ENCODE peak calls at places on chromosomes 4 and X, in eight cellular contexts. F, J, O, W, L, H, D and C are unnamed samples. For H3K4me1 and H3K79me2, the result is how much of the 10 kb centered on the place peaks cover.

GRCh38 chr4:23788460-23788859 is 101.4 kb downstream of the PPARGC1A start:
- DNase-seq in F (no peak), J (no peak), O (no peak), W (no peak), L (peak), H (no peak), D (no peak), C (peak)

GRCh38 chr4:168769416-168769815 is 240.6 kb downstream of the CBR4 start:
- DNase-seq in F (no peak), J (no peak), O (no peak), W (peak), L (peak), H (no peak), D (no peak), C (peak)

GRCh38 chr4:657338-658030 is 16.6 kb downstream of the ATP5ME start:
- DNase-seq in F (peak), J (peak), O (peak), W (no peak), L (no peak), H (no peak), D (no peak), C (no peak)

GRCh38 chr4:38007645-38008044 is 47.4 kb downstream of the PTTG2 start:
- DNase-seq in F (no peak), J (no peak), O (no peak), W (no peak), L (no peak), H (no peak), D (no peak), C (no peak)

GRCh38 chrX:117840645-117841044 is 276.0 kb downstream of the KLHL13 start:
- DNase-seq in F (no peak), J (no peak), O (no peak), W (no peak), L (no peak), H (no peak), D (no peak), C (no peak)

GRCh38 chrX:102768984-102769761 is 48.6 kb downstream of the GPRASP3 start:
- DNase-seq in F (peak), J (peak), O (peak), W (peak), L (peak), H (peak), D (peak), C (peak)

GRCh38 chr4:1209821-1210220 is 37.4 kb upstream of the SPON2 start:
- DNase-seq in F (no peak), J (peak), O (no peak), W (no peak), L (peak), H (no peak), D (no peak), C (peak)

GRCh38 chr4:140149851-140150635 is 3.9 kb downstream of the MAML3 start:
- DNase-seq in F (peak), J (peak), O (peak), W (peak), L (peak), H (peak), D (peak), C (peak)

GRCh38 chr4:152256996-152257395 is 278.9 kb downstream of the FBXW7 start:
- DNase-seq in F (no peak), J (no peak), O (no peak), W (no peak), L (no peak), H (no peak), D (no peak), C (no peak)

GRCh38 chrX:131366387-131366786 is 77.3 kb upstream of the IGSF1 start:
- DNase-seq in F (no peak), J (peak), O (no peak), W (no peak), L (peak), H (peak), D (no peak), C (no peak)

GRCh38 chr4:107153228-107153627 is 117.1 kb upstream of the DKK2 start:
- DNase-seq in F (peak), J (peak), O (peak), W (no peak), L (peak), H (peak), D (no peak), C (no peak)

GRCh38 chr4:51842167-51842553 is 793 bp upstream of the DCUN1D4 start:
- DNase-seq in F (peak), J (no peak), O (no peak), W (no peak), L (peak), H (no peak), D (no peak), C (no peak)

GRCh38 chrX:2320580-2321327 is 180.0 kb downstream of the DHRSX start:
- DNase-seq in F (no peak), J (no peak), O (no peak), W (no peak), L (peak), H (no peak), D (no peak), C (peak)

GRCh38 chr4:87051121-87051713 is 116.4 kb downstream of the AFF1 start:
- DNase-seq in F (no peak), J (no peak), O (no peak), W (no peak), L (no peak), H (no peak), D (no peak), C (peak)

GRCh38 chr4:88661724-88662123 is 35.9 kb downstream of the NAP1L5 start:
- DNase-seq in F (no peak), J (no peak), O (no peak), W (peak), L (peak), H (no peak), D (no peak), C (peak)

DNA sequence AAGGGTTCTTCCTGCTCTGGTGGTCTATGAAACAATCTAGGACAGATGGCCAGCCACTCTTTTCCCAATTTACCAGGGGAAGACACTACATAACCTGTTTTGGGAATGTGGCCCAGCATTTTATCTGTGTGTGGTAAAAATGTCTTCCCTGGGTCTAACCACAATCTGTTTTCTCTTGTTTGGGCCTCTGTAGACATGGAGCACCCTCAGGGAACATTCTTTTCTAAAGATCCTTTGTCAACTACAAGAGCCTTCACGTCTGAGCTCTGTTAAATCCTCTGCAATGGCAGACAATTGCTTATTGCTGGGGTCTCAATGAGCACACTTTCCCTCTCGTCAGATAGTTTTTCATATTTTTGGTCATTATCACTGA is 35.5 kb downstream of the PLAC1 start:
- DNase-seq in F (no peak), J (no peak), O (no peak), W (peak), L (no peak), H (no peak), D (no peak), C (no peak)
- H3K4me1 ChIP-seq in F (under half), J (under half), O (under half), W (under half), L (under half), H (under half), D (under half), C (under half)

DNA sequence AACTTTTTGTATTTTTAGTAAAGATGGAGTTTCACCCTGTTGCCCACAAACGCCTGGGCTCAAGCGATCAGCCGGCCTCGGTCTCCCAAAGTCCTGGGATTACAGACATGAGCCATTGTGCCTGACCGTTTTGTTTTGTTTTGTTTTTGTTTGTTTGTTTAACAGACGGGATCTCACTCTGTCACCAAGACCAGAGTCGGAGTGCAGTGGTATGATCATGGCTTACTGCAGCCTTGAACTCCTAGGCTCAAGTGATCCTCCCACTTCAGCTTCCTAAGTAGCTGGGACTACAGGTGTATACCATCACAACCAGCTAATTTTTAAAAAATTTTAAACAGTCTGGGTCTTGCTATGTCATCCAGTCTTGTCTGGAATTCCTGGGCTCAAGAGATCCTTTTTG is 53.5 kb downstream of the FNIP2 start:
- DNase-seq in F (no peak), J (no peak), O (no peak), W (no peak), L (no peak), H (no peak), D (no peak), C (no peak)
- H3K79me2 ChIP-seq in F (under half), J (under half), O (under half), W (under half), L (half or more), H (under half), D (under half), C (under half)

GRCh38 chr4:99383833-99384392 is 31.4 kb upstream of the ADH1C start:
- DNase-seq in F (no peak), J (no peak), O (no peak), W (no peak), L (peak), H (no peak), D (no peak), C (peak)
- H2AFZ ChIP-seq in F (no peak), J (peak), O (no peak), W (peak), L (no peak), H (no peak), D (no peak), C (no peak)

GRCh38 chr4:90318208-90318607 is 191.0 kb downstream of the CCSER1 start:
- DNase-seq in F (no peak), J (no peak), O (no peak), W (peak), L (peak), H (no peak), D (no peak), C (peak)
- H3K4me1 ChIP-seq in F (under half), J (under half), O (under half), W (under half), L (under half), H (under half), D (under half), C (under half)